ENCODE peak calls at places on chromosomes 3 and 15, in eight cellular contexts. R, A, W, G, H, V, F and C are unnamed samples.

GRCh38 chr3:33392703-33393125 is 47.5 kb downstream of the UBP1 start:
- DNase-seq in V (no peak), W (no peak), G (peak; percentile 93), A (peak; percentile 72), H (no peak), R (no peak), F (no peak), C (peak; percentile 66)

GRCh38 chr15:86231864-86232801 is 152.5 kb downstream of the AGBL1 start:
- DNase-seq in F (peak; percentile 6), A (peak; percentile 22), H (peak; percentile 17), V (no peak), R (no peak), W (peak; percentile 28), G (no peak), C (peak; percentile 38)

GRCh38 chr15:39629376-39629775 is 48.5 kb downstream of the THBS1 start:
- DNase-seq in F (peak; percentile 10), A (peak; percentile 54), R (no peak), V (no peak), G (peak; percentile 43), H (peak; percentile 71), W (no peak), C (peak; percentile 91)

GRCh38 chr3:117074833-117075232 is 365.3 kb downstream of the TUSC7 start:
- DNase-seq in W (no peak), A (no peak), R (no peak), F (no peak), V (no peak), G (peak; percentile 18), H (no peak), C (no peak)

GRCh38 chr3:182739619-182740018 is 53.7 kb upstream of the ATP11B start:
- DNase-seq in H (no peak), G (peak; percentile 75), A (peak; percentile 49), R (no peak), W (no peak), F (no peak), V (no peak), C (no peak)

GRCh38 chr3:153734777-153735551 is 386.2 kb upstream of the ARHGEF26 start:
- DNase-seq in V (no peak), G (no peak), W (no peak), R (no peak), F (no peak), A (peak; percentile 15), H (no peak), C (peak; percentile 69)

GRCh38 chr15:74374648-74375302 is 7.3 kb upstream of the CYP11A1 start:
- DNase-seq in V (no peak), H (no peak), G (no peak), A (no peak), R (no peak), W (no peak), F (no peak), C (no peak)

GRCh38 chr3:191369081-191370010 is 39.0 kb upstream of the UTS2B start:
- DNase-seq in H (no peak), V (no peak), F (no peak), A (peak; percentile 89), W (no peak), R (no peak), G (peak; percentile 58), C (no peak)

GRCh38 chr3:123143669-123144411 is 57.9 kb upstream of the SEC22A start:
- DNase-seq in A (no peak), H (no peak), V (no peak), W (peak; percentile 65), G (peak; percentile 5), R (no peak), F (no peak), C (no peak)

GRCh38 chr3:195034101-195034500 is 236.9 kb downstream of the XXYLT1 start:
- DNase-seq in F (no peak), H (no peak), A (no peak), R (no peak), V (no peak), W (no peak), G (no peak), C (no peak)
- H3K27ac ChIP-seq in F (no peak overlapping the region), H (no peak overlapping the region), A (no peak overlapping the region), R (no peak overlapping the region), V (no peak overlapping the region), W (no peak overlapping the region), G (no peak overlapping the region), C (no peak overlapping the region)

GRCh38 chr3:15317164-15317477 is 15.3 kb downstream of the SH3BP5 start:
- DNase-seq in A (peak; percentile 64), W (no peak), R (no peak), G (peak; percentile 57), F (no peak), H (no peak), V (no peak), C (no peak)
- H3K27ac ChIP-seq in A (no peak overlapping the region), W (no peak overlapping the region), R (peak overlapping the region; percentile 93), G (no peak overlapping the region), F (no peak overlapping the region), H (peak overlapping the region; percentile 26), V (no peak overlapping the region), C (no peak overlapping the region)

DNA sequence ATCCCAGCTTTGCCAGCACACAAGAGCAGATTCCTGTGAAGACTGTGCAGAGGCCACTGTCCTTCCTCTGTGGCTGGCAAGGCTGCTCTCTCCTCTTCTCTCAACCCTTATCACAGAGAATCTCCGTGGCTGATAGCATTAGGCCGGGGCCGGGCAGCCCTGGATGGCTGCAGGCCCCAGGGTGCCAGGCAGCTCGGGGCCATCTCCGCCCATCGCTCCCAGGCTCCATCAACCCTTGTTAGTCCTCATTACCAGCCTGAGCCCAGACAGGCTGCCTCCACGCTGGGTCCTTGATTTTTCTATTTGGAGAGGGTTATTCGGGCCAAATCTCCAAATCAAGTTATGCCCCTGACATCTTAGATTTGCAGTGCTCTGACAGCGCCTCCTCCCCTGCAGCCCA is 39.1 kb downstream of the MRPL46 start:
- DNase-seq in F (no peak), V (no peak), H (no peak), R (no peak), W (no peak), G (no peak), A (no peak), C (no peak)
- H3K27ac ChIP-seq in F (no peak overlapping the region), V (no peak overlapping the region), H (no peak overlapping the region), R (no peak overlapping the region), W (no peak overlapping the region), G (no peak overlapping the region), A (no peak overlapping the region), C (no peak overlapping the region)

GRCh38 chr3:156461889-156462288 is 93.0 kb downstream of the SSR3 start:
- DNase-seq in F (no peak), G (no peak), H (no peak), A (no peak), W (no peak), V (no peak), R (no peak), C (no peak)

GRCh38 chr3:156459434-156459833 is 95.5 kb downstream of the SSR3 start:
- DNase-seq in R (no peak), H (no peak), V (peak; percentile 21), G (no peak), F (no peak), A (no peak), W (no peak), C (no peak)

GRCh38 chr3:156460206-156460609 is 94.7 kb downstream of the SSR3 start:
- DNase-seq in F (no peak), R (no peak), G (no peak), A (no peak), H (no peak), W (no peak), V (no peak), C (no peak)

GRCh38 chr3:156455839-156456238 is 99.1 kb downstream of the SSR3 start:
- DNase-seq in G (no peak), V (no peak), H (no peak), F (no peak), W (no peak), R (no peak), A (no peak), C (no peak)

GRCh38 chr3:156456771-156457224 is 98.1 kb downstream of the SSR3 start:
- DNase-seq in A (no peak), H (no peak), F (no peak), G (peak; percentile 13), R (no peak), V (no peak), W (no peak), C (no peak)
- H3K27ac ChIP-seq in A (no peak overlapping the region), H (no peak overlapping the region), F (no peak overlapping the region), G (no peak overlapping the region), R (no peak overlapping the region), V (no peak overlapping the region), W (no peak overlapping the region), C (no peak overlapping the region)

DNA sequence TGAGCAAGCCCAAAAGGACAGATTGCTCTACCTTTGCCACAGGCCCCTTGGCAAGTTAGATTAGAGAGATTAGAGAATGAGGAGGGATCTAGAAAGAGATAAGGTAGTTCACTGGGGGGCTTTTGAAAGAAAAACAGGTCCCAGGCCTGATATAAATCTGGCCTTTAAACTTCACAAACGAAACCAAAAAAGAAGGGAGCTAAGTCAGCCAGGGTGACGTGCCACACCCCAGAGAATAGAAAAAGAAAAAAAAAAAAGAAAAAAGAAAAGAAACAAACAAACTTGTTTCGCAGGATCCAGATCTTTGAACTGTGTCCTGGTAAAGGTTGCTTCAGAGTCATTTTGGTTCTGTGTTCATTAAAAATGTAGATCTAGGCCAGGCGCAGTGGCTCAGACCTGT is 3.6 kb downstream of the KAT2B start:
- DNase-seq in R (no peak), A (no peak), W (no peak), V (no peak), G (no peak), F (peak; percentile 41), H (no peak), C (no peak)
- H3K27ac ChIP-seq in R (peak overlapping the region; percentile 99), A (no peak overlapping the region), W (no peak overlapping the region), V (peak overlapping the region; percentile 61), G (no peak overlapping the region), F (peak overlapping the region; percentile 64), H (peak overlapping the region; percentile 98), C (peak overlapping the region; percentile 46)

GRCh38 chr3:89506462-89507143 is 399.2 kb downstream of the EPHA3 start:
- DNase-seq in F (no peak), G (no peak), W (no peak), A (no peak), V (no peak), R (no peak), H (no peak), C (no peak)
- H3K27ac ChIP-seq in F (no peak overlapping the region), G (no peak overlapping the region), W (no peak overlapping the region), A (no peak overlapping the region), V (no peak overlapping the region), R (no peak overlapping the region), H (no peak overlapping the region), C (no peak overlapping the region)

GRCh38 chr3:125080077-125080476 is 24.3 kb upstream of the HEG1 start:
- DNase-seq in W (no peak), F (no peak), A (no peak), R (no peak), H (no peak), G (no peak), V (no peak), C (no peak)

GRCh38 chr3:125079675-125080045 is 23.9 kb upstream of the HEG1 start:
- DNase-seq in W (no peak), A (no peak), F (no peak), V (no peak), R (no peak), H (no peak), G (peak; percentile 45), C (peak; percentile 36)

GRCh38 chr3:125077864-125078263 is 22.1 kb upstream of the HEG1 start:
- DNase-seq in F (no peak), H (no peak), A (no peak), W (no peak), V (no peak), R (no peak), G (no peak), C (no peak)

GRCh38 chr3:125076464-125076863 is 20.7 kb upstream of the HEG1 start:
- DNase-seq in H (no peak), A (no peak), G (no peak), V (no peak), F (no peak), R (no peak), W (no peak), C (no peak)

GRCh38 chr3:125078961-125079674 is 23.3 kb upstream of the HEG1 start:
- DNase-seq in R (no peak), V (no peak), F (no peak), H (no peak), G (peak; percentile 48), A (no peak), W (no peak), C (no peak)
- H3K27ac ChIP-seq in R (no peak overlapping the region), V (no peak overlapping the region), F (no peak overlapping the region), H (no peak overlapping the region), G (no peak overlapping the region), A (no peak overlapping the region), W (no peak overlapping the region), C (no peak overlapping the region)